ENCODE peak calls at places on chromosomes 3 and 15, in six cellular contexts. Z is stimulated activated CD8-positive, alpha-beta memory T cell treated with anti-CD3 and anti-CD28 coated beads, Interleukin-12 subunit alpha, Interleukin-12 subunit beta, amount 100 ng/mL, for 4 hours; C is activated CD4-positive, alpha-beta T cell treated with anti-CD3 and anti-CD28 coated beads, Interleukin-2, amount 10 ng/mL, durations not matched to agents 7 days and 5 days; X is brain microvascular endothelial cell; F is HL-60; Q is HEK293T. Y is an unnamed sample.

GRCh38 chr3:8938021-8938420 is 25.3 kb downstream of the RAD18 start:
- DNase-seq in F (no peak), Z (no peak), Q (peak), C (no peak), X (no peak), Y (no peak)

GRCh38 chr3:193833592-193833991 is 240.6 kb downstream of the OPA1 start:
- DNase-seq in C (no peak), Q (no peak), F (no peak), Z (no peak), X (no peak), Y (no peak)

GRCh38 chr3:17330660-17331059 is 411.8 kb downstream of the TBC1D5 start:
- DNase-seq in X (no peak), Z (no peak), F (no peak), Q (no peak), C (no peak), Y (no peak)

GRCh38 chr3:143139786-143140185 is 20.2 kb downstream of the CHST2 start:
- DNase-seq in C (no peak), Z (no peak), F (no peak), X (peak), Q (no peak), Y (no peak)

GRCh38 chr3:37765591-37766219 is 96.0 kb upstream of the CTDSPL start:
- DNase-seq in C (no peak), X (peak), F (no peak), Z (no peak), Q (no peak), Y (no peak)

GRCh38 chr15:74893627-74894026 is 3.8 kb downstream of the MPI start:
- DNase-seq in Z (no peak), F (no peak), Q (no peak), C (peak), X (no peak), Y (peak)

GRCh38 chr3:187042062-187042745 is 97.1 kb downstream of the RPL39L start:
- DNase-seq in Z (no peak), F (peak), X (no peak), C (no peak), Q (no peak), Y (no peak)

GRCh38 chr15:28955686-28956421 is 70.1 kb downstream of the APBA2 start:
- DNase-seq in F (no peak), C (no peak), Z (no peak), X (peak), Q (no peak), Y (peak)

GRCh38 chr3:186722457-186722856 is 5.3 kb downstream of the KNG1 start:
- DNase-seq in X (no peak), Z (no peak), F (no peak), C (no peak), Q (no peak), Y (no peak)

GRCh38 chr3:186048119-186048518 is 60.8 kb downstream of the ETV5 start:
- DNase-seq in C (no peak), Q (no peak), Z (no peak), X (no peak), F (no peak), Y (no peak)

GRCh38 chr15:85543741-85544155 is 163.3 kb downstream of the AKAP13 start:
- DNase-seq in Z (peak), X (no peak), C (peak), F (peak), Q (no peak), Y (no peak)

GRCh38 chr15:22942877-22943276 is 37.3 kb downstream of the CYFIP1 start:
- DNase-seq in Z (no peak), Q (no peak), X (no peak), C (no peak), F (no peak), Y (no peak)

GRCh38 chr15:29952245-29952644 is 130.0 kb upstream of the TJP1 start:
- DNase-seq in Z (no peak), Q (no peak), C (no peak), X (no peak), F (no peak), Y (no peak)

GRCh38 chr3:5187920-5188418 is 462 bp downstream of the EDEM1 start:
- DNase-seq in Q (peak), X (no peak), Z (peak), F (no peak), C (peak), Y (peak)

GRCh38 chr3:185717121-185717520 is 107.7 kb downstream of the IGF2BP2 start:
- DNase-seq in X (peak), Q (no peak), F (peak), Z (no peak), C (no peak), Y (no peak)

GRCh38 chr3:29609007-29609805 is 328.3 kb downstream of the RBMS3 start:
- DNase-seq in Q (no peak), C (no peak), F (no peak), Z (no peak), X (no peak), Y (no peak)

GRCh38 chr3:190864002-190864401 is 1.5 kb upstream of the GMNC start:
- DNase-seq in F (no peak), Z (no peak), C (no peak), Q (no peak), X (no peak), Y (no peak)

GRCh38 chr15:96361309-96362000 is 31.0 kb downstream of the NR2F2 start:
- DNase-seq in C (no peak), F (no peak), X (no peak), Q (no peak), Z (no peak), Y (no peak)

GRCh38 chr3:185737020-185737419 is 87.8 kb downstream of the IGF2BP2 start:
- DNase-seq in Q (no peak), X (no peak), Z (no peak), F (no peak), C (no peak), Y (no peak)

GRCh38 chr3:129084501-129084900 is 23.9 kb downstream of the GP9 start:
- DNase-seq in Q (no peak), C (no peak), F (no peak), Z (no peak), X (no peak), Y (no peak)

GRCh38 chr15:38688761-38689160 is 124.1 kb upstream of the RASGRP1 start:
- DNase-seq in Q (no peak), Z (peak), F (no peak), C (peak), X (no peak), Y (no peak)

GRCh38 chr3:50525987-50526386 is 22.6 kb upstream of the CACNA2D2 start:
- DNase-seq in X (peak), Q (peak), Z (peak), C (peak), F (peak), Y (peak)

GRCh38 chr3:151327571-151328198 is 1.7 kb downstream of the P2RY13 start:
- DNase-seq in C (no peak), F (no peak), Q (peak), X (no peak), Z (no peak), Y (no peak)